ENCODE peak calls at places on chromosome 7, in ten cellular contexts. O is SK-N-DZ; R is mammary epithelial cell; X is BE2C; Q is germinal center; L is substantia nigra; U is stimulated activated CD8-positive, alpha-beta memory T cell treated with anti-CD3 and anti-CD28 coated beads, Interleukin-4, amount 100 ng/mL, for 1 hour; D is Daoy; J is stimulated activated CD4-positive, alpha-beta T cell treated with anti-CD3 and anti-CD28 coated beads, Interleukin-12 subunit alpha, Interleukin-12 subunit beta, amount 100 ng/mL, for 48 hours; T is GM03348. S is an unnamed sample.

GRCh38 chr7:67022501-67022900 is 25.9 kb downstream of the TYW1 start:
- DNase-seq in O (no peak), R (no peak), X (no peak), Q (no peak), L (no peak), U (no peak), D (no peak), J (no peak), T (peak), S (no peak)

GRCh38 chr7:16801111-16801542 is 3.7 kb downstream of the AGR2 start:
- DNase-seq in O (peak), R (peak), X (no peak), Q (peak), L (no peak), U (no peak), D (peak), J (peak), T (peak), S (no peak)

GRCh38 chr7:131238260-131238940 is 89.3 kb upstream of the MKLN1 start:
- DNase-seq in O (no peak), R (peak), X (no peak), Q (no peak), L (no peak), U (no peak), D (peak), J (no peak), T (peak), S (no peak)

GRCh38 chr7:95886501-95887090 is 114.2 kb downstream of the DYNC1I1 start:
- DNase-seq in O (peak), R (peak), X (no peak), Q (no peak), L (no peak), U (no peak), D (peak), J (no peak), T (no peak), S (no peak)

GRCh38 chr7:132077986-132078385 is 498.3 kb downstream of the PLXNA4 start:
- DNase-seq in O (no peak), R (no peak), X (no peak), Q (no peak), L (no peak), U (no peak), D (no peak), J (no peak), T (no peak), S (no peak)

GRCh38 chr7:77368974-77369373 is 47.2 kb downstream of the GSAP start:
- DNase-seq in O (no peak), R (no peak), X (no peak), Q (no peak), L (no peak), U (no peak), D (no peak), J (no peak), T (no peak), S (no peak)

GRCh38 chr7:115024276-115024675 is 102.4 kb downstream of the MDFIC start:
- DNase-seq in O (no peak), R (no peak), X (no peak), Q (peak), L (no peak), U (no peak), D (no peak), J (no peak), T (no peak), S (no peak)

GRCh38 chr7:82019538-82019937 is 249.7 kb upstream of the HGF start:
- DNase-seq in O (no peak), R (no peak), X (no peak), Q (no peak), L (no peak), U (no peak), D (no peak), J (no peak), T (no peak), S (no peak)

GRCh38 chr7:76326646-76327233 is 24.3 kb downstream of the HSPB1 start:
- DNase-seq in O (no peak), R (no peak), X (no peak), Q (no peak), L (no peak), U (no peak), D (no peak), J (no peak), T (peak), S (no peak)

GRCh38 chr7:522071-522937 is 2.7 kb upstream of the PDGFA start:
- DNase-seq in O (no peak), R (peak), X (no peak), Q (peak), L (no peak), U (no peak), D (peak), J (no peak), T (peak), S (no peak)

GRCh38 chr7:25454562-25455031 is 226.3 kb upstream of the NPVF start:
- DNase-seq in O (no peak), R (no peak), X (no peak), Q (no peak), L (no peak), U (no peak), D (peak), J (no peak), T (no peak), S (no peak)

GRCh38 chr7:84484502-84485079 is 290.0 kb upstream of the SEMA3A start:
- DNase-seq in O (no peak), R (peak), X (no peak), Q (no peak), L (no peak), U (no peak), D (no peak), J (no peak), T (peak), S (no peak)

GRCh38 chr7:55206235-55207029 is 158.7 kb upstream of the LANCL2 start:
- DNase-seq in O (no peak), R (no peak), X (no peak), Q (no peak), L (no peak), U (no peak), D (no peak), J (no peak), T (no peak), S (no peak)

GRCh38 chr7:121026159-121026558 is 37.6 kb downstream of the CPED1 start:
- DNase-seq in O (no peak), R (no peak), X (no peak), Q (no peak), L (no peak), U (no peak), D (no peak), J (no peak), T (no peak), S (no peak)

GRCh38 chr7:43584200-43584586 is 1.3 kb downstream of the STK17A start:
- DNase-seq in O (no peak), R (peak), X (no peak), Q (peak), L (no peak), U (no peak), D (peak), J (no peak), T (peak), S (no peak)

GRCh38 chr7:137717045-137717444 is 129.7 kb downstream of the DGKI start:
- DNase-seq in O (no peak), R (no peak), X (no peak), Q (no peak), L (no peak), U (no peak), D (no peak), J (no peak), T (no peak), S (no peak)

GRCh38 chr7:34064511-34065158 is 159.3 kb downstream of the BMPER start:
- DNase-seq in O (no peak), R (no peak), X (no peak), Q (no peak), L (no peak), U (no peak), D (no peak), J (no peak), T (no peak), S (no peak)

GRCh38 chr7:43199761-43200160 is 87.3 kb downstream of the HECW1 start:
- DNase-seq in O (no peak), R (no peak), X (no peak), Q (no peak), L (no peak), U (no peak), D (no peak), J (no peak), T (no peak), S (no peak)

GRCh38 chr7:36871863-36872262 is 147.6 kb upstream of the AOAH start:
- DNase-seq in O (peak), R (no peak), X (no peak), Q (peak), L (no peak), U (no peak), D (peak), J (peak), T (no peak), S (no peak)

GRCh38 chr7:35398518-35398917 is 144.6 kb upstream of the TBX20 start:
- DNase-seq in O (no peak), R (no peak), X (no peak), Q (no peak), L (no peak), U (no peak), D (no peak), J (no peak), T (no peak), S (no peak)

GRCh38 chr7:1331576-1332467 is 99.2 kb downstream of the UNCX start:
- DNase-seq in O (no peak), R (no peak), X (no peak), Q (no peak), L (no peak), U (no peak), D (no peak), J (no peak), T (no peak), S (no peak)

GRCh38 chr7:106057962-106058901 is 53.9 kb downstream of the SYPL1 start:
- DNase-seq in O (peak), R (peak), X (peak), Q (peak), L (peak), U (no peak), D (no peak), J (no peak), T (no peak), S (no peak)

GRCh38 chr7:28408974-28409715 is 3.2 kb upstream of the CREB5 start:
- DNase-seq in O (peak), R (peak), X (peak), Q (peak), L (peak), U (peak), D (peak), J (peak), T (peak), S (no peak)

GRCh38 chr7:91169819-91170218 is 94.4 kb upstream of the FZD1 start:
- DNase-seq in O (peak), R (no peak), X (no peak), Q (no peak), L (no peak), U (no peak), D (no peak), J (no peak), T (no peak), S (no peak)

GRCh38 chr7:103299660-103300059 is 2.4 kb downstream of the PMPCB start:
- DNase-seq in O (no peak), R (no peak), X (peak), Q (no peak), L (no peak), U (no peak), D (no peak), J (no peak), T (no peak), S (no peak)

GRCh38 chr7:96410440-96410839 is 88.5 kb upstream of the SLC25A13 start:
- DNase-seq in O (no peak), R (no peak), X (no peak), Q (no peak), L (no peak), U (no peak), D (no peak), J (no peak), T (no peak), S (no peak)

GRCh38 chr7:100200693-100201092 is 19.1 kb upstream of the PVRIG start:
- DNase-seq in O (no peak), R (no peak), X (no peak), Q (no peak), L (no peak), U (no peak), D (no peak), J (no peak), T (no peak), S (no peak)

S was measured in cortex of kidney.